ENCODE peak calls at places on chromosomes 12 and 14, in four cellular contexts. A, P, L and Y are unnamed samples.

GRCh38 chr12:116174904-116175303 is 102.6 kb downstream of the MED13L start:
- DNase-seq in A (no peak), P (no peak), L (no peak), Y (no peak)

GRCh38 chr12:42235426-42235825 is 2.6 kb downstream of the YAF2 start:
- DNase-seq in A (no peak), P (no peak), L (no peak), Y (no peak)

GRCh38 chr14:103530390-103530789 is 1.4 kb downstream of the TRMT61A start:
- DNase-seq in A (no peak), P (peak), L (peak), Y (no peak)

GRCh38 chr12:24743891-24744793 is 204.8 kb downstream of the BCAT1 start:
- DNase-seq in A (no peak), P (peak), L (no peak), Y (no peak)

GRCh38 chr12:100187068-100187467 is 13.5 kb upstream of the ACTR6 start:
- DNase-seq in A (no peak), P (no peak), L (no peak), Y (no peak)

GRCh38 chr12:27493260-27493935 is 30.6 kb upstream of the PPFIBP1 start:
- DNase-seq in A (peak), P (peak), L (no peak), Y (no peak)

GRCh38 chr14:74653386-74654138 is 41.5 kb upstream of the LTBP2 start:
- DNase-seq in A (no peak), P (peak), L (no peak), Y (no peak)

GRCh38 chr14:51784466-51784865 is 75.9 kb upstream of the GNG2 start:
- DNase-seq in A (no peak), P (no peak), L (no peak), Y (no peak)

GRCh38 chr12:71400481-71400880 is 39.1 kb upstream of the LGR5 start:
- DNase-seq in A (no peak), P (no peak), L (no peak), Y (peak)

GRCh38 chr12:97426485-97427116 is 36.0 kb upstream of the RMST start:
- DNase-seq in A (no peak), P (peak), L (no peak), Y (no peak)

GRCh38 chr12:123071401-123072304 is 79.2 kb downstream of the PITPNM2 start:
- DNase-seq in A (no peak), P (no peak), L (no peak), Y (no peak)

GRCh38 chr12:84637926-84638325 is 274.7 kb downstream of the SLC6A15 start:
- DNase-seq in A (peak), P (peak), L (no peak), Y (no peak)

GRCh38 chr14:95515080-95515489 is 1.4 kb downstream of the SYNE3 start:
- DNase-seq in A (peak), P (no peak), L (no peak), Y (peak)

GRCh38 chr12:114241973-114242434 is 163.9 kb downstream of the TBX5 start:
- DNase-seq in A (no peak), P (peak), L (no peak), Y (no peak)

GRCh38 chr12:108618079-108618952 is 15.4 kb downstream of the SELPLG start:
- DNase-seq in A (peak), P (peak), L (peak), Y (peak)

GRCh38 chr12:114903394-114903748 is 219.4 kb upstream of the TBX3 start:
- DNase-seq in A (peak), P (peak), L (no peak), Y (no peak)

GRCh38 chr12:104163631-104164030 is 25.6 kb upstream of the NFYB start:
- DNase-seq in A (no peak), P (no peak), L (no peak), Y (no peak)

GRCh38 chr12:105205322-105206048 is 30.5 kb downstream of the APPL2 start:
- DNase-seq in A (no peak), P (no peak), L (no peak), Y (no peak)

GRCh38 chr12:57278465-57279453 is 27.8 kb upstream of the STAC3 start:
- DNase-seq in A (no peak), P (no peak), L (no peak), Y (no peak)

GRCh38 chr12:105658389-105658788 is 327.9 kb downstream of the C12orf75 start:
- DNase-seq in A (no peak), P (no peak), L (no peak), Y (peak)

GRCh38 chr12:84644936-84645335 is 267.7 kb downstream of the SLC6A15 start:
- DNase-seq in A (no peak), P (no peak), L (no peak), Y (no peak)

GRCh38 chr14:92677087-92677668 is 71.2 kb downstream of the LGMN start:
- DNase-seq in A (no peak), P (no peak), L (peak), Y (no peak)

GRCh38 chr12:26116829-26117228 is 8.0 kb downstream of the BHLHE41 start:
- DNase-seq in A (no peak), P (peak), L (no peak), Y (no peak)

GRCh38 chr12:54082402-54082892 is 28.8 kb downstream of the HOXC4 start:
- DNase-seq in A (no peak), P (no peak), L (peak), Y (no peak)

GRCh38 chr12:56522486-56523193 is 1.0 kb downstream of the RBMS2 start:
- DNase-seq in A (peak), P (peak), L (no peak), Y (peak)

GRCh38 chr12:80966001-80966400 is 28.3 kb upstream of the LIN7A start:
- DNase-seq in A (no peak), P (peak), L (no peak), Y (no peak)

GRCh38 chr12:32039917-32040575 is 66.6 kb upstream of the BICD1 start:
- DNase-seq in A (no peak), P (peak), L (no peak), Y (no peak)

GRCh38 chr12:66002812-66003211 is 127.7 kb downstream of the LLPH start:
- DNase-seq in A (peak), P (no peak), L (no peak), Y (no peak)

GRCh38 chr12:122951406-122951805 is 14.9 kb downstream of the ABCB9 start:
- DNase-seq in A (peak), P (no peak), L (no peak), Y (peak)

GRCh38 chr12:27198036-27198435 is 46.0 kb upstream of the STK38L start:
- DNase-seq in A (no peak), P (no peak), L (no peak), Y (no peak)

GRCh38 chr12:8057839-8058238 is 8.3 kb downstream of the C3AR1 start:
- DNase-seq in A (no peak), P (no peak), L (no peak), Y (no peak)

GRCh38 chr12:96994900-96995299 is 87.8 kb downstream of the NEDD1 start:
- DNase-seq in A (no peak), P (no peak), L (no peak), Y (no peak)

GRCh38 chr14:72679106-72679505 is 214.8 kb downstream of the DPF3 start:
- DNase-seq in A (peak), P (no peak), L (no peak), Y (peak)

GRCh38 chr14:77059276-77059934 is 30.9 kb upstream of the IRF2BPL start:
- DNase-seq in A (peak), P (peak), L (no peak), Y (peak)

GRCh38 chr14:52380294-52380693 is 66.2 kb downstream of the PTGER2 start:
- DNase-seq in A (peak), P (no peak), L (no peak), Y (no peak)

GRCh38 chr12:12718382-12718761 is 1.2 kb downstream of the CDKN1B start:
- DNase-seq in A (no peak), P (peak), L (no peak), Y (no peak)